ENCODE peak calls at places on chromosomes 13 and 19, in ten cellular contexts. U is body of pancreas, P is progenitor cell of endocrine pancreas, Z is PC-3, X is HFFc6, O is osteocyte, L is lung, S is upper lobe of right lung, E is pancreas, Q is colonic mucosa. C is an unnamed sample.

GRCh38 chr19:10353793-10354391 is 14.5 kb upstream of the ICAM3 start:
- DNase-seq in U (peak), P (peak), Z (peak), X (no peak), O (no peak), L (no peak), S (no peak), E (no peak), Q (no peak), C (no peak)

GRCh38 chr19:49592486-49593232 is 1.7 kb downstream of the PRR12 start:
- DNase-seq in U (peak), P (no peak), Z (peak), X (no peak), O (no peak), L (no peak), S (no peak), E (no peak), Q (peak), C (no peak)

GRCh38 chr19:2723345-2723715 is 2.2 kb upstream of the DIRAS1 start:
- DNase-seq in U (no peak), P (no peak), Z (no peak), X (no peak), O (no peak), L (no peak), S (no peak), E (no peak), Q (no peak), C (no peak)

GRCh38 chr13:26995159-26995558 is 176.5 kb downstream of the USP12 start:
- DNase-seq in U (no peak), P (no peak), Z (no peak), X (no peak), O (no peak), L (no peak), S (no peak), E (no peak), Q (no peak), C (no peak)

GRCh38 chr13:94088742-94089141 is 390.7 kb downstream of the DCT start:
- DNase-seq in U (no peak), P (no peak), Z (no peak), X (no peak), O (no peak), L (no peak), S (no peak), E (no peak), Q (no peak), C (no peak)

GRCh38 chr19:30288957-30289735 is 83.0 kb upstream of the ZNF536 start:
- DNase-seq in U (no peak), P (no peak), Z (no peak), X (no peak), O (no peak), L (no peak), S (no peak), E (no peak), Q (no peak), C (no peak)

GRCh38 chr13:41546372-41547252 is 89.3 kb downstream of the RGCC start:
- DNase-seq in U (no peak), P (no peak), Z (peak), X (peak), O (no peak), L (no peak), S (no peak), E (no peak), Q (peak), C (no peak)

GRCh38 chr13:110254151-110254679 is 52.7 kb downstream of the COL4A1 start:
- DNase-seq in U (no peak), P (no peak), Z (no peak), X (no peak), O (peak), L (peak), S (no peak), E (no peak), Q (peak), C (no peak)

GRCh38 chr19:12789904-12790619 is 1.2 kb upstream of the JUNB start:
- DNase-seq in U (peak), P (peak), Z (peak), X (peak), O (peak), L (peak), S (peak), E (peak), Q (peak), C (peak)

GRCh38 chr13:106133025-106133424 is 402.4 kb downstream of the EFNB2 start:
- DNase-seq in U (no peak), P (no peak), Z (peak), X (peak), O (no peak), L (no peak), S (no peak), E (no peak), Q (no peak), C (no peak)

GRCh38 chr19:2560369-2560768 is 84.4 kb downstream of the GADD45B start:
- DNase-seq in U (no peak), P (no peak), Z (no peak), X (no peak), O (no peak), L (no peak), S (no peak), E (no peak), Q (no peak), C (no peak)

GRCh38 chr13:90485441-90485840 is 862.0 kb upstream of the MIR17HG start:
- DNase-seq in U (no peak), P (no peak), Z (peak), X (peak), O (no peak), L (no peak), S (no peak), E (no peak), Q (no peak), C (no peak)

GRCh38 chr13:48110930-48111721 is 16.2 kb upstream of the MED4 start:
- DNase-seq in U (peak), P (no peak), Z (no peak), X (no peak), O (no peak), L (no peak), S (no peak), E (peak), Q (no peak), C (no peak)

GRCh38 chr13:21671793-21672680 is 1.2 kb downstream of the FGF9 start:
- DNase-seq in U (no peak), P (no peak), Z (no peak), X (no peak), O (no peak), L (no peak), S (no peak), E (no peak), Q (no peak), C (no peak)

GRCh38 chr13:20191902-20192469 is 752 bp downstream of the GJB2 start:
- DNase-seq in U (peak), P (no peak), Z (peak), X (no peak), O (no peak), L (no peak), S (no peak), E (peak), Q (peak), C (no peak)

GRCh38 chr19:33740811-33741396 is 55.8 kb upstream of the KCTD15 start:
- DNase-seq in U (peak), P (peak), Z (peak), X (no peak), O (no peak), L (no peak), S (peak), E (peak), Q (peak), C (no peak)

GRCh38 chr13:36096411-36097184 is 34.6 kb downstream of the DCLK1 start:
- DNase-seq in U (no peak), P (no peak), Z (no peak), X (no peak), O (no peak), L (no peak), S (no peak), E (no peak), Q (no peak), C (no peak)

GRCh38 chr13:113650275-113650674 is 7.7 kb downstream of the ATP4B start:
- DNase-seq in U (peak), P (no peak), Z (no peak), X (no peak), O (no peak), L (no peak), S (peak), E (no peak), Q (no peak), C (no peak)

GRCh38 chr13:113648218-113648615 is 9.8 kb downstream of the ATP4B start:
- DNase-seq in U (peak), P (no peak), Z (no peak), X (no peak), O (no peak), L (no peak), S (peak), E (no peak), Q (no peak), C (no peak)

GRCh38 chr13:113650731-113651148 is 7.3 kb downstream of the ATP4B start:
- DNase-seq in U (peak), P (no peak), Z (no peak), X (no peak), O (no peak), L (no peak), S (peak), E (no peak), Q (no peak), C (no peak)

GRCh38 chr13:113647351-113648217 is 10.4 kb downstream of the ATP4B start:
- DNase-seq in U (peak), P (no peak), Z (peak), X (peak), O (peak), L (peak), S (peak), E (peak), Q (peak), C (no peak)

GRCh38 chr13:113649212-113649611 is 8.8 kb downstream of the ATP4B start:
- DNase-seq in U (peak), P (no peak), Z (no peak), X (no peak), O (no peak), L (no peak), S (peak), E (no peak), Q (no peak), C (no peak)
- TF ChIP-seq CTCF in U (no peak), P (no peak), Z (no peak), X (no peak), O (no peak), L (no peak), S (no peak), E (no peak), Q (no peak), C (no peak)

GRCh38 chr19:932647-933552 is 7.1 kb downstream of the ARID3A start:
- DNase-seq in U (peak), P (no peak), Z (no peak), X (peak), O (peak), L (no peak), S (peak), E (no peak), Q (peak), C (no peak)
- TF ChIP-seq CTCF in U (no peak), P (no peak), Z (no peak), X (peak), O (no peak), L (no peak), S (no peak), E (no peak), Q (no peak), C (no peak)

DNA sequence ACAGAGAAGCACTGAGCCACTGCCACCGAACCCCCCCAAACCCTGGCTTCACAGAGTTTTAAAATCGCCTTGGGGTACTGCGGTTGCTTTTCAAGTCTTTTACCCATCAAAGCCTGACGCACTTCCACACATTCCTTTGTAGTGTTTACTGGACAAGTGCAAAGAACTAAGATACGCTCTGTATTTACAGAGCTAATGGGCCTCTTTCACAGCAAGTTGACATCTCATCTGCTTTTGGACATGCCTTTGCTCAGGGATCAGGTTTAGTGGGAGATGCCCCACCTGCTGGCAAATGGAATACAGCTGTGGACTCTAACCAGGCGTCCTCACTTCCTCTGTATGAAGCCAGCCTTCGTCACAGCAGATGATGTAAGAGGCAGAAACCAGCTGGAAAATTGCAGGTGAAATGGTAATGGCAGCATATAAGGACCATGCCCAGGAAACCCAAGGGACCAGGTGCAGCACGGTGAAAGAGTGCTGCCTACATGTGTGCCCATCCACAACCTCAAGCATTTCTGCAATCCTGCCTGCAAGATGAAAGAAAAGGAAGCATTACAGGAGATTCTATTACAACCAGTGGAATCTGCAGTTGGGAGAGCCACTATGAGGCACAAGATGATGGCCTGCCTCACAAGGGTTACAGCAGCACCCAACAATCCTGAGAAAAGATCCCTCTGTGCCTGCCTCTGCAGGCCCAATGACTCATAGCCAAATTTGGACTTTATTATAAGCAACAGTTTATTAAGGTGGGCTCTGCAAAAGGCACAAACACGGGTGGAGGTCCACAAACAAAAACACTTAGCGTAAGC is 34.7 kb downstream of the BRD4 start:
- DNase-seq in U (peak), P (no peak), Z (peak), X (peak), O (no peak), L (no peak), S (peak), E (peak), Q (peak), C (no peak)
- TF ChIP-seq CTCF in U (no peak), P (peak), Z (peak), X (peak), O (no peak), L (no peak), S (no peak), E (no peak), Q (no peak), C (no peak)

DNA sequence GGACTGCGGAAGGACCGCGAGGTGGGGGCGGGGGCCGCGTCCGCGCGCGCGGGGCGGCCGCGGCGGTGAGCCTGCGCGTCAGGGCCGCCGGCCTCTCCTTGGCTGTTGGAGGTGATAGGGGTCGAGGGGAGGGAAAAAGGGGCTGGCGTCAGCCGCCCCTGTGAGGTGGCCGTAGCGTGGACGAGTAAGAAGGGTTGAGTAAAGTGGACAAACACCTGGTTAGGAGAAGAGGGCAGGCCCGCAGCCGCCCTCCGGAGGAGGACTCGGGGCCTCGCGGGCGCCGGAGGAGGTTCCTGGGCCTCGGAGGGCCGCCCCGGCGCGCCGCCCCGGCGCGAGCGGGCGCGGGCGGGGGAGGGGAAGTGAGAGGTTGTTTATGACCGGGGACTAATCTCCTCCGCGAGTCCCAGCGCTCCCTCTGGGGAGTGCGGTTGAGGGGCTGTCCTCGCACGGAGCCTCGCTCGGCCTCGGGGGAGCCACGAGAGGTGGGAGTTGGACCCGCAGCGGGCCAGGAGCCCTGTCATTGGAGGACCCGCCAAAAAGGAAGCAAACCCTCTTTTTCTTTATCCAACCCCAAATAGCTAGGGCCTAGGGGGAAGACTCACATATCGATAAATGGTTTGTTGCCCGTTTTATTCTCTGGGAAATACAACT is 597 bp upstream of the INTS6 start:
- DNase-seq in U (peak), P (peak), Z (no peak), X (no peak), O (no peak), L (peak), S (peak), E (no peak), Q (peak), C (peak)
- TF ChIP-seq CTCF in U (no peak), P (no peak), Z (no peak), X (no peak), O (no peak), L (no peak), S (no peak), E (no peak), Q (no peak), C (no peak)

GRCh38 chr13:84574851-84575250 is 692.6 kb upstream of the SLITRK1 start:
- DNase-seq in U (no peak), P (no peak), Z (peak), X (peak), O (no peak), L (no peak), S (no peak), E (no peak), Q (no peak), C (no peak)
- TF ChIP-seq CTCF in U (no peak), P (peak), Z (peak), X (peak), O (peak), L (no peak), S (peak), E (no peak), Q (no peak), C (peak)

GRCh38 chr13:49838989-49839388 is 46.5 kb upstream of the KPNA3 start:
- DNase-seq in U (no peak), P (no peak), Z (no peak), X (no peak), O (no peak), L (no peak), S (no peak), E (no peak), Q (no peak), C (no peak)

GRCh38 chr13:49840667-49841066 is 48.2 kb upstream of the KPNA3 start:
- DNase-seq in U (no peak), P (no peak), Z (no peak), X (no peak), O (no peak), L (no peak), S (no peak), E (no peak), Q (no peak), C (no peak)

GRCh38 chr13:49840266-49840665 is 47.8 kb upstream of the KPNA3 start:
- DNase-seq in U (no peak), P (no peak), Z (no peak), X (no peak), O (no peak), L (no peak), S (no peak), E (no peak), Q (no peak), C (no peak)

GRCh38 chr13:49833402-49833801 is 40.9 kb upstream of the KPNA3 start:
- DNase-seq in U (no peak), P (no peak), Z (no peak), X (no peak), O (no peak), L (no peak), S (no peak), E (no peak), Q (no peak), C (no peak)

DNA sequence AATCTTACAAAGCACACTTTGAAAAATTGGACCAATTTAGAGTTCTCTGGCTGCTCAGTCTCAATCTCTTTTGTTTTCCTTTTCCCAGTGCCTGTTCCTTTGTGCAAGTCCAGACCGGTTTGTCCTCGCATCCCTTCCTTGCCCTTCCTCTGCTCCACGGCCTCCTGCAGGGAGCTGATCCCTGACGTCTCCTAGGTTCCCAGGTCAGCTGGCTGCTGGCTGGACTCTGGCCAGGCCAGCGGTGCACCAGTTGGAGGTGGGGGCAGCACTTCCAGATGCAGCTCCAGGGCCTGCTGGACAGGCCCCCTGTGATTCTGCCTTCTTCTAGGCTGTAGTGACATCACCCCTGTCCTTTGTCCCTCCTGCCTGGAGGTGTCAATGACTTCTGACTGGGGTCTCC is 44.0 kb upstream of the KPNA3 start:
- DNase-seq in U (peak), P (peak), Z (no peak), X (no peak), O (no peak), L (no peak), S (no peak), E (no peak), Q (no peak), C (no peak)
- TF ChIP-seq CTCF in U (no peak), P (no peak), Z (no peak), X (no peak), O (no peak), L (no peak), S (no peak), E (no peak), Q (no peak), C (no peak)

GRCh38 chr13:108728370-108728769 is 99.0 kb downstream of the MYO16 start:
- DNase-seq in U (no peak), P (no peak), Z (peak), X (no peak), O (no peak), L (no peak), S (no peak), E (no peak), Q (no peak), C (no peak)
- TF ChIP-seq CTCF in U (no peak), P (peak), Z (peak), X (no peak), O (peak), L (no peak), S (no peak), E (no peak), Q (no peak), C (no peak)

DNA sequence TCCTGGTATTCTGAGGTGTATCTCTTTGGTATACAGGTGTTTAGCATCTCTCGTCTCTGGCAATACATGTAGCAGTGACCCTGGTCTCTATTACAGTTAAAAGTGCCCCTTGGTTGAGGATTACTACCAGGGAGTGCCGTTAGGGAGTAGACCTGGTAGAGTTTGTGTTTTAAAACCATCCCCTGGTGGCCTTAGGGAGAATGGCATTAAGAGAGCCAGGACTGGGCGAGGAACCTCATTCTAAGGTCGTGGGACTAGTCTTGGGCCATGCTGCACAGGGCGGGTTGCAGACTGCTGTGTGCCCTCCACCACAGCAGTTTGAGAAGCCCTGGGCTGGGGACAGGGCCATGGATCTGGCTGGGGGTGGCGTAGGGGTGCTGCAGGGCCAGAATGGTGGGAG is 35.0 kb downstream of the B3GLCT start:
- DNase-seq in U (no peak), P (no peak), Z (peak), X (no peak), O (no peak), L (no peak), S (no peak), E (no peak), Q (no peak), C (no peak)
- TF ChIP-seq CTCF in U (no peak), P (peak), Z (peak), X (peak), O (peak), L (no peak), S (no peak), E (no peak), Q (no peak), C (peak)

C was measured in D721Med.